ENCODE peak calls at places on chromosome 6, in five cellular contexts. One of them, this sample, is unnamed.
A peak's percentile ranks its signal among the peaks of the same experiment; 100 is the strongest.

GRCh38 chr6:3230275-3231212 is 3.1 kb upstream of the TUBB2B start:
- DNase-seq in body of pancreas: no peak
- DNase-seq in activated B cell treated with CpG ODN at 0.5 μM for 24 hours: no peak
- DNase-seq in nephron progenitor cell: peak; percentile 59
- DNase-seq in fibroblast of mammary gland: no peak
- DNase-seq in this sample: peak; percentile 63

GRCh38 chr6:118905084-118905483 is 11.1 kb downstream of the ASF1A start:
- DNase-seq in body of pancreas: no peak
- DNase-seq in activated B cell treated with CpG ODN at 0.5 μM for 24 hours: no peak
- DNase-seq in nephron progenitor cell: no peak
- DNase-seq in fibroblast of mammary gland: no peak
- DNase-seq in this sample: no peak

GRCh38 chr6:32666420-32667300 is at the start of gene HLA-DQB1:
- DNase-seq in body of pancreas: no peak
- DNase-seq in activated B cell treated with CpG ODN at 0.5 μM for 24 hours: no peak
- DNase-seq in nephron progenitor cell: peak; percentile 54
- DNase-seq in fibroblast of mammary gland: peak; percentile 38
- DNase-seq in this sample: peak; percentile 23

GRCh38 chr6:6392214-6393068 is 72.0 kb upstream of the F13A1 start:
- DNase-seq in body of pancreas: no peak
- DNase-seq in activated B cell treated with CpG ODN at 0.5 μM for 24 hours: peak; percentile 31
- DNase-seq in nephron progenitor cell: no peak
- DNase-seq in fibroblast of mammary gland: no peak
- DNase-seq in this sample: no peak

GRCh38 chr6:21987501-21987957 is 309.3 kb downstream of the PRL start:
- DNase-seq in body of pancreas: peak; percentile 53
- DNase-seq in activated B cell treated with CpG ODN at 0.5 μM for 24 hours: no peak
- DNase-seq in nephron progenitor cell: peak; percentile 51
- DNase-seq in fibroblast of mammary gland: peak; percentile 90
- DNase-seq in this sample: peak; percentile 28

GRCh38 chr6:121652726-121653623 is 217.5 kb downstream of the GJA1 start:
- DNase-seq in body of pancreas: no peak
- DNase-seq in activated B cell treated with CpG ODN at 0.5 μM for 24 hours: no peak
- DNase-seq in nephron progenitor cell: no peak
- DNase-seq in fibroblast of mammary gland: peak; percentile 95
- DNase-seq in this sample: no peak

GRCh38 chr6:145669627-145670034 is 65.7 kb downstream of the EPM2A start:
- DNase-seq in body of pancreas: no peak
- DNase-seq in activated B cell treated with CpG ODN at 0.5 μM for 24 hours: no peak
- DNase-seq in nephron progenitor cell: no peak
- DNase-seq in fibroblast of mammary gland: peak; percentile 84
- DNase-seq in this sample: no peak

GRCh38 chr6:57305754-57306153 is 11.7 kb upstream of the PRIM2 start:
- DNase-seq in body of pancreas: no peak
- DNase-seq in activated B cell treated with CpG ODN at 0.5 μM for 24 hours: no peak
- DNase-seq in nephron progenitor cell: no peak
- DNase-seq in fibroblast of mammary gland: peak; percentile 73
- DNase-seq in this sample: no peak

GRCh38 chr6:120083186-120083585 is 733.6 kb upstream of the MAN1A1 start:
- DNase-seq in body of pancreas: no peak
- DNase-seq in activated B cell treated with CpG ODN at 0.5 μM for 24 hours: no peak
- DNase-seq in nephron progenitor cell: no peak
- DNase-seq in fibroblast of mammary gland: no peak
- DNase-seq in this sample: no peak

GRCh38 chr6:165034271-165034741 is 275.1 kb downstream of the C6orf118 start:
- DNase-seq in body of pancreas: no peak
- DNase-seq in activated B cell treated with CpG ODN at 0.5 μM for 24 hours: no peak
- DNase-seq in nephron progenitor cell: no peak
- DNase-seq in fibroblast of mammary gland: no peak
- DNase-seq in this sample: no peak

GRCh38 chr6:3323148-3323547 is 64.4 kb downstream of the PSMG4 start:
- DNase-seq in body of pancreas: no peak
- DNase-seq in activated B cell treated with CpG ODN at 0.5 μM for 24 hours: no peak
- DNase-seq in nephron progenitor cell: no peak
- DNase-seq in fibroblast of mammary gland: no peak
- DNase-seq in this sample: no peak

GRCh38 chr6:147522597-147522996 is 14.1 kb downstream of the SAMD5 start:
- DNase-seq in body of pancreas: no peak
- DNase-seq in activated B cell treated with CpG ODN at 0.5 μM for 24 hours: no peak
- DNase-seq in nephron progenitor cell: no peak
- DNase-seq in fibroblast of mammary gland: no peak
- DNase-seq in this sample: no peak

GRCh38 chr6:164749126-164749758 is 560.2 kb downstream of the C6orf118 start:
- DNase-seq in body of pancreas: no peak
- DNase-seq in activated B cell treated with CpG ODN at 0.5 μM for 24 hours: no peak
- DNase-seq in nephron progenitor cell: peak; percentile 43
- DNase-seq in fibroblast of mammary gland: peak; percentile 55
- DNase-seq in this sample: no peak

GRCh38 chr6:167806061-167806700 is 20.5 kb upstream of the AFDN start:
- DNase-seq in body of pancreas: no peak
- DNase-seq in activated B cell treated with CpG ODN at 0.5 μM for 24 hours: no peak
- DNase-seq in nephron progenitor cell: no peak
- DNase-seq in fibroblast of mammary gland: no peak
- DNase-seq in this sample: no peak

GRCh38 chr6:125584468-125584939 is 164.9 kb upstream of the HEY2 start:
- DNase-seq in body of pancreas: no peak
- DNase-seq in activated B cell treated with CpG ODN at 0.5 μM for 24 hours: no peak
- DNase-seq in nephron progenitor cell: peak; percentile 35
- DNase-seq in fibroblast of mammary gland: no peak
- DNase-seq in this sample: peak; percentile 29

GRCh38 chr6:32983493-32983848 is 15.1 kb downstream of the BRD2 start:
- DNase-seq in body of pancreas: no peak
- DNase-seq in activated B cell treated with CpG ODN at 0.5 μM for 24 hours: no peak
- DNase-seq in nephron progenitor cell: no peak
- DNase-seq in fibroblast of mammary gland: no peak
- DNase-seq in this sample: no peak

GRCh38 chr6:23329091-23329490 is 759.7 kb downstream of the HDGFL1 start:
- DNase-seq in body of pancreas: no peak
- DNase-seq in activated B cell treated with CpG ODN at 0.5 μM for 24 hours: no peak
- DNase-seq in nephron progenitor cell: no peak
- DNase-seq in fibroblast of mammary gland: no peak
- DNase-seq in this sample: no peak

GRCh38 chr6:133743621-133744020 is 145.3 kb upstream of the TCF21 start:
- DNase-seq in body of pancreas: no peak
- DNase-seq in activated B cell treated with CpG ODN at 0.5 μM for 24 hours: no peak
- DNase-seq in nephron progenitor cell: no peak
- DNase-seq in fibroblast of mammary gland: no peak
- DNase-seq in this sample: no peak

GRCh38 chr6:145863988-145864616 is 49.5 kb upstream of the FBXO30 start:
- DNase-seq in body of pancreas: no peak
- DNase-seq in activated B cell treated with CpG ODN at 0.5 μM for 24 hours: no peak
- DNase-seq in nephron progenitor cell: no peak
- DNase-seq in fibroblast of mammary gland: no peak
- DNase-seq in this sample: no peak

GRCh38 chr6:41531591-41532582 is 14.3 kb upstream of the FOXP4 start:
- DNase-seq in body of pancreas: no peak
- DNase-seq in activated B cell treated with CpG ODN at 0.5 μM for 24 hours: peak; percentile 64
- DNase-seq in nephron progenitor cell: peak; percentile 53
- DNase-seq in fibroblast of mammary gland: peak; percentile 89
- DNase-seq in this sample: no peak

GRCh38 chr6:30101423-30101938 is 11.4 kb downstream of the TRIM31 start:
- DNase-seq in body of pancreas: no peak
- DNase-seq in activated B cell treated with CpG ODN at 0.5 μM for 24 hours: no peak
- DNase-seq in nephron progenitor cell: no peak
- DNase-seq in fibroblast of mammary gland: peak; percentile 4
- DNase-seq in this sample: no peak

GRCh38 chr6:3748208-3748701 is 3.3 kb downstream of the PXDC1 start:
- DNase-seq in body of pancreas: peak; percentile 65
- DNase-seq in activated B cell treated with CpG ODN at 0.5 μM for 24 hours: peak; percentile 24
- DNase-seq in nephron progenitor cell: peak; percentile 71
- DNase-seq in fibroblast of mammary gland: peak; percentile 93
- DNase-seq in this sample: peak; percentile 69

GRCh38 chr6:141829996-141830395 is 302.7 kb upstream of the GJE1 start:
- DNase-seq in body of pancreas: no peak
- DNase-seq in activated B cell treated with CpG ODN at 0.5 μM for 24 hours: no peak
- DNase-seq in nephron progenitor cell: no peak
- DNase-seq in fibroblast of mammary gland: no peak
- DNase-seq in this sample: no peak

GRCh38 chr6:21199246-21199645 is 394.3 kb upstream of the SOX4 start:
- DNase-seq in body of pancreas: no peak
- DNase-seq in activated B cell treated with CpG ODN at 0.5 μM for 24 hours: no peak
- DNase-seq in nephron progenitor cell: peak; percentile 12
- DNase-seq in fibroblast of mammary gland: no peak
- DNase-seq in this sample: no peak

GRCh38 chr6:169589293-169589692 is 112.5 kb downstream of the WDR27 start:
- DNase-seq in body of pancreas: no peak
- DNase-seq in activated B cell treated with CpG ODN at 0.5 μM for 24 hours: no peak
- DNase-seq in nephron progenitor cell: no peak
- DNase-seq in fibroblast of mammary gland: peak; percentile 54
- DNase-seq in this sample: no peak

GRCh38 chr6:28802417-28803336 is 121.1 kb downstream of the TRIM27 start:
- DNase-seq in body of pancreas: no peak
- DNase-seq in activated B cell treated with CpG ODN at 0.5 μM for 24 hours: no peak
- DNase-seq in nephron progenitor cell: no peak
- DNase-seq in fibroblast of mammary gland: peak; percentile 80
- DNase-seq in this sample: no peak

GRCh38 chr6:81929828-81930227 is 177.3 kb upstream of the TENT5A start:
- DNase-seq in body of pancreas: no peak
- DNase-seq in activated B cell treated with CpG ODN at 0.5 μM for 24 hours: no peak
- DNase-seq in nephron progenitor cell: no peak
- DNase-seq in fibroblast of mammary gland: peak; percentile 86
- DNase-seq in this sample: no peak

GRCh38 chr6:51289041-51289440 is 470.4 kb downstream of the TFAP2B start:
- DNase-seq in body of pancreas: no peak
- DNase-seq in activated B cell treated with CpG ODN at 0.5 μM for 24 hours: no peak
- DNase-seq in nephron progenitor cell: no peak
- DNase-seq in fibroblast of mammary gland: peak; percentile 5
- DNase-seq in this sample: no peak

GRCh38 chr6:144197919-144198318 is 47.6 kb downstream of the STX11 start:
- DNase-seq in body of pancreas: no peak
- DNase-seq in activated B cell treated with CpG ODN at 0.5 μM for 24 hours: no peak
- DNase-seq in nephron progenitor cell: no peak
- DNase-seq in fibroblast of mammary gland: no peak
- DNase-seq in this sample: no peak
- TF ChIP-seq CTCF in body of pancreas: no peak
- TF ChIP-seq CTCF in activated B cell treated with CpG ODN at 0.5 μM for 24 hours: no peak
- TF ChIP-seq CTCF in nephron progenitor cell: no peak
- TF ChIP-seq CTCF in fibroblast of mammary gland: no peak
- TF ChIP-seq CTCF in this sample: no peak

DNA sequence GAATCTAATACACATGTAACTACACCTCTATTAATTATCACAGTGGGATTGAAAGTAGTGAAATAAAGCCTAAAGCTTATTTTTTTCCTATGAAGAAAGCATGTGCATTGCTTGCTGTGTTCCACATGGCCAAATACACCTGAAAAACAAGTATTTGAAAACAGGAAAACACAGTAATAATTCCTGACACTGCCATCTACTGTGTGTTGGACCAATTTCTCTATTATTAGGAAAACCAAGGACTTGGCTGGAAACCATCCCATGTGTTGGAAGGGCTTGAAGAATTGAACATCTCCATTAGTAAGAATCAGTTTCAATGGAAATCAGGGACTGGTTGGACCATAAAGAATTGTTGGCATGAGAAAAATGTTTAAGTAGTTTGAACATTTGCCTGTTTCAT is 124.0 kb downstream of the PHF3 start:
- DNase-seq in body of pancreas: no peak
- DNase-seq in activated B cell treated with CpG ODN at 0.5 μM for 24 hours: no peak
- DNase-seq in nephron progenitor cell: no peak
- DNase-seq in fibroblast of mammary gland: peak; percentile 11
- DNase-seq in this sample: no peak
- TF ChIP-seq CTCF in body of pancreas: no peak
- TF ChIP-seq CTCF in activated B cell treated with CpG ODN at 0.5 μM for 24 hours: no peak
- TF ChIP-seq CTCF in nephron progenitor cell: no peak
- TF ChIP-seq CTCF in fibroblast of mammary gland: no peak
- TF ChIP-seq CTCF in this sample: no peak

DNA sequence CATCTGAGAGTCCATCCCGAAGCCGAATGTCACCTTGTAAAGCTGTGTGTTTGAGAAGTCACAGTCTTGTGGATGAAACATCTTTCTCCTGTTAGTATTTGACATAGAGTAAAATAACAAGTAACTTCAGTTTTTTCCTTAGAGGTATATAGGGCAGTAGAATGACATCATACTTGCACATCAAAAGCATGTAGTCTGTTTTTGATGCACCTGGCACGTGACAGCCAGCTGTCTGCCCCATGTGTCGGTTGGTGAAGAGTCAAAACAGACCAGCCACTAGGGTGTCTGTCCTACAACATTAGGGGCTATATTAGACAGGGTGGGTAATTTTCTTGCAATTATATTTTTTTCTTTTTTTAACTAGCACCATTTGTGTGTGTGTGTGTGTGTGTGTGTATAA is 70.2 kb downstream of the SNX9 start:
- DNase-seq in body of pancreas: no peak
- DNase-seq in activated B cell treated with CpG ODN at 0.5 μM for 24 hours: no peak
- DNase-seq in nephron progenitor cell: no peak
- DNase-seq in fibroblast of mammary gland: no peak
- DNase-seq in this sample: no peak
- TF ChIP-seq CTCF in body of pancreas: no peak
- TF ChIP-seq CTCF in activated B cell treated with CpG ODN at 0.5 μM for 24 hours: no peak
- TF ChIP-seq CTCF in nephron progenitor cell: no peak
- TF ChIP-seq CTCF in fibroblast of mammary gland: no peak
- TF ChIP-seq CTCF in this sample: no peak

GRCh38 chr6:11700118-11700718 is 78.4 kb downstream of the ADTRP start:
- DNase-seq in body of pancreas: no peak
- DNase-seq in activated B cell treated with CpG ODN at 0.5 μM for 24 hours: no peak
- DNase-seq in nephron progenitor cell: no peak
- DNase-seq in fibroblast of mammary gland: peak; percentile 72
- DNase-seq in this sample: no peak
- TF ChIP-seq CTCF in body of pancreas: peak; percentile 36
- TF ChIP-seq CTCF in activated B cell treated with CpG ODN at 0.5 μM for 24 hours: no peak
- TF ChIP-seq CTCF in nephron progenitor cell: peak; percentile 53
- TF ChIP-seq CTCF in fibroblast of mammary gland: peak; percentile 50
- TF ChIP-seq CTCF in this sample: peak; percentile 66

GRCh38 chr6:75202676-75203131 is 3.1 kb downstream of the COL12A1 start:
- DNase-seq in body of pancreas: no peak
- DNase-seq in activated B cell treated with CpG ODN at 0.5 μM for 24 hours: no peak
- DNase-seq in nephron progenitor cell: peak; percentile 9
- DNase-seq in fibroblast of mammary gland: peak; percentile 48
- DNase-seq in this sample: no peak

GRCh38 chr6:75199856-75200255 is 6.0 kb downstream of the COL12A1 start:
- DNase-seq in body of pancreas: no peak
- DNase-seq in activated B cell treated with CpG ODN at 0.5 μM for 24 hours: no peak
- DNase-seq in nephron progenitor cell: no peak
- DNase-seq in fibroblast of mammary gland: peak; percentile 74
- DNase-seq in this sample: no peak

GRCh38 chr6:75201076-75201475 is 4.8 kb downstream of the COL12A1 start:
- DNase-seq in body of pancreas: no peak
- DNase-seq in activated B cell treated with CpG ODN at 0.5 μM for 24 hours: no peak
- DNase-seq in nephron progenitor cell: no peak
- DNase-seq in fibroblast of mammary gland: no peak
- DNase-seq in this sample: no peak

GRCh38 chr6:75203721-75204120 is 2.1 kb downstream of the COL12A1 start:
- DNase-seq in body of pancreas: no peak
- DNase-seq in activated B cell treated with CpG ODN at 0.5 μM for 24 hours: no peak
- DNase-seq in nephron progenitor cell: no peak
- DNase-seq in fibroblast of mammary gland: peak; percentile 72
- DNase-seq in this sample: no peak

GRCh38 chr6:75201901-75202672 is 3.8 kb downstream of the COL12A1 start:
- DNase-seq in body of pancreas: no peak
- DNase-seq in activated B cell treated with CpG ODN at 0.5 μM for 24 hours: no peak
- DNase-seq in nephron progenitor cell: peak; percentile 52
- DNase-seq in fibroblast of mammary gland: peak; percentile 40
- DNase-seq in this sample: peak; percentile 14
- TF ChIP-seq CTCF in body of pancreas: no peak
- TF ChIP-seq CTCF in activated B cell treated with CpG ODN at 0.5 μM for 24 hours: no peak
- TF ChIP-seq CTCF in nephron progenitor cell: no peak
- TF ChIP-seq CTCF in fibroblast of mammary gland: no peak
- TF ChIP-seq CTCF in this sample: peak; percentile 28

GRCh38 chr6:157614026-157614484 is 209.0 kb upstream of the SNX9 start:
- DNase-seq in body of pancreas: no peak
- DNase-seq in activated B cell treated with CpG ODN at 0.5 μM for 24 hours: no peak
- DNase-seq in nephron progenitor cell: no peak
- DNase-seq in fibroblast of mammary gland: peak; percentile 77
- DNase-seq in this sample: no peak
- TF ChIP-seq CTCF in body of pancreas: no peak
- TF ChIP-seq CTCF in activated B cell treated with CpG ODN at 0.5 μM for 24 hours: no peak
- TF ChIP-seq CTCF in nephron progenitor cell: no peak
- TF ChIP-seq CTCF in fibroblast of mammary gland: no peak
- TF ChIP-seq CTCF in this sample: no peak

This sample was measured in neural crest cell.